ENCODE peak calls at places on chromosomes 6 and 20, in nine cellular contexts. N is IMR-90, E is PC-3, H is left ventricle myocardium inferior, V is cardiac muscle cell, B is pancreas, C is AG04450, W is heart right ventricle, O is HepG2. L is an unnamed sample.

GRCh38 chr6:17281497-17282481 is 628 bp downstream of the RBM24 start:
- DNase-seq in V (peak), H (no peak), N (peak), C (no peak), O (no peak), E (no peak), B (no peak), W (peak), L (no peak)

GRCh38 chr6:85394853-85395538 is 54.9 kb upstream of the NT5E start:
- DNase-seq in C (no peak), N (peak), V (peak), E (no peak), W (no peak), O (no peak), H (no peak), B (no peak), L (no peak)

GRCh38 chr6:94238868-94239267 is 819.5 kb upstream of the EPHA7 start:
- DNase-seq in N (no peak), E (no peak), V (no peak), O (no peak), B (no peak), H (no peak), C (no peak), W (no peak), L (no peak)

GRCh38 chr6:16345449-16346330 is 107.3 kb downstream of the GMPR start:
- DNase-seq in N (peak), E (peak), H (no peak), C (peak), O (peak), W (no peak), V (peak), B (no peak), L (peak)

GRCh38 chr6:29924731-29925130 is 17.6 kb upstream of the HLA-A start:
- DNase-seq in N (no peak), H (no peak), E (peak), V (no peak), W (no peak), O (no peak), B (no peak), C (no peak), L (no peak)

GRCh38 chr6:157403684-157404051 is 22.7 kb downstream of the ZDHHC14 start:
- DNase-seq in O (no peak), V (no peak), W (no peak), N (no peak), C (no peak), B (no peak), E (no peak), H (no peak), L (no peak)

GRCh38 chr6:96234476-96234875 is 218.7 kb downstream of the FUT9 start:
- DNase-seq in C (no peak), W (no peak), N (no peak), V (no peak), E (no peak), B (no peak), H (no peak), O (no peak), L (no peak)

GRCh38 chr6:88492824-88493223 is 326.7 kb upstream of the CNR1 start:
- DNase-seq in B (no peak), O (peak), N (peak), H (no peak), V (peak), C (no peak), W (no peak), E (peak), L (peak)

GRCh38 chr6:15396808-15397207 is 150.9 kb downstream of the JARID2 start:
- DNase-seq in O (no peak), N (no peak), V (no peak), C (no peak), H (no peak), E (no peak), B (peak), W (no peak), L (no peak)

GRCh38 chr20:9570612-9571011 is 56.2 kb downstream of the LAMP5 start:
- DNase-seq in E (no peak), N (no peak), V (no peak), C (no peak), W (no peak), O (no peak), H (no peak), B (no peak), L (no peak)

GRCh38 chr20:10761786-10762185 is 88.0 kb upstream of the JAG1 start:
- DNase-seq in N (peak), V (peak), W (no peak), O (peak), E (peak), H (no peak), B (peak), C (no peak), L (peak)

GRCh38 chr6:107323133-107323785 is 136.1 kb downstream of the PDSS2 start:
- DNase-seq in E (no peak), W (no peak), H (no peak), O (no peak), N (peak), C (no peak), V (peak), B (no peak), L (no peak)

GRCh38 chr6:46255528-46255927 is 84.7 kb upstream of the ENPP5 start:
- DNase-seq in E (no peak), C (no peak), H (no peak), O (no peak), B (no peak), N (no peak), V (no peak), W (no peak), L (no peak)

GRCh38 chr6:29739136-29739881 is 16.1 kb downstream of the HLA-F start:
- DNase-seq in C (no peak), E (no peak), V (no peak), O (peak), W (no peak), H (no peak), B (no peak), N (peak), L (no peak)

GRCh38 chr6:13012977-13013680 is 296.6 kb downstream of the PHACTR1 start:
- DNase-seq in B (peak), W (peak), V (peak), O (no peak), C (no peak), H (peak), E (no peak), N (no peak), L (no peak)

GRCh38 chr6:22512716-22513452 is 56.5 kb upstream of the HDGFL1 start:
- DNase-seq in E (no peak), O (no peak), N (peak), V (peak), H (no peak), W (no peak), C (peak), B (no peak), L (no peak)

GRCh38 chr6:139637766-139638165 is 263.3 kb upstream of the CITED2 start:
- DNase-seq in V (no peak), W (no peak), E (no peak), C (no peak), B (no peak), N (no peak), O (no peak), H (no peak), L (no peak)

GRCh38 chr6:143536461-143536865 is 24.9 kb upstream of the FUCA2 start:
- DNase-seq in O (no peak), W (peak), C (no peak), H (peak), N (peak), B (peak), V (peak), E (peak), L (no peak)

GRCh38 chr20:56843817-56844216 is 214.7 kb downstream of the TFAP2C start:
- DNase-seq in V (no peak), W (no peak), O (no peak), H (no peak), N (no peak), B (peak), C (no peak), E (peak), L (no peak)
- TF ChIP-seq CTCF in V (no peak), W (no peak), O (no peak), H (no peak), N (no peak), B (no peak), C (no peak), E (peak), L (no peak)

GRCh38 chr6:26105109-26105730 is 18.0 kb downstream of the HFE start:
- DNase-seq in C (no peak), W (no peak), V (no peak), H (no peak), N (no peak), E (no peak), O (no peak), B (no peak), L (no peak)
- H3K27ac ChIP-seq in C (no peak), W (no peak), V (no peak), H (no peak), N (peak), E (no peak), O (peak), B (no peak), L (peak)

GRCh38 chr6:69729870-69730449 is 66.8 kb downstream of the LMBRD1 start:
- DNase-seq in V (peak), E (peak), O (no peak), B (no peak), C (no peak), W (no peak), H (no peak), N (peak), L (peak)

GRCh38 chr6:69735029-69735428 is 61.8 kb downstream of the LMBRD1 start:
- DNase-seq in V (no peak), O (no peak), B (no peak), E (peak), W (no peak), N (no peak), C (no peak), H (no peak), L (no peak)

GRCh38 chr6:69732045-69732444 is 64.8 kb downstream of the LMBRD1 start:
- DNase-seq in E (no peak), N (peak), V (no peak), H (no peak), C (no peak), W (no peak), O (no peak), B (no peak), L (no peak)

GRCh38 chr6:69732640-69733039 is 64.2 kb downstream of the LMBRD1 start:
- DNase-seq in N (no peak), V (peak), E (peak), B (no peak), W (no peak), C (no peak), O (no peak), H (no peak), L (peak)
- TF ChIP-seq CTCF in N (peak), V (peak), E (peak), B (no peak), W (no peak), C (peak), O (peak), H (peak), L (no peak)

GRCh38 chr6:71419217-71419953 is 130.8 kb downstream of the OGFRL1 start:
- DNase-seq in B (peak), O (no peak), V (no peak), W (peak), N (peak), C (no peak), H (peak), E (peak), L (no peak)
- H3K27ac ChIP-seq in B (peak), O (no peak), V (peak), W (peak), N (peak), C (peak), H (peak), E (no peak), L (peak)

DNA sequence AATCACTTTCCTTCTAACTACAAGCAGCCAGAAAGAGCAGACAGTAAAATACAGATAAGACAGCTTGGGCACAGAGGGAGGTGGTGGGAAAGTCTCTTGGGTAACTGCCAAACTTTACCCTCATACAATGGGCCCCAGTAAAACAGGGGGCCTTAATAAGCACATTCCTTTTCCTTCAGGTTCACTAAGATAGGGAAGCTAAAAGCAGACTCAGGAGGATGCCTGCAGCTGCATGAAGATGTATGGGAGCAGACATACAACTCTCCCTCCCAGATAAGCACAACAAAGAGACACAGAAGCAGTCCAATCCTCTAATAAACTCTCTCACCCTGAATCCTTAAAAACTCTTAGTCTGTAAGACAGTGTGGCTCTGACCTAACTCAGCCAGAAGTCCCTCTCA is 48.9 kb downstream of the SIM1 start:
- DNase-seq in N (no peak), B (no peak), W (no peak), C (no peak), O (no peak), V (no peak), H (no peak), E (no peak), L (no peak)
- TF ChIP-seq CTCF in N (no peak), B (no peak), W (no peak), C (no peak), O (no peak), V (no peak), H (no peak), E (no peak), L (no peak)

DNA sequence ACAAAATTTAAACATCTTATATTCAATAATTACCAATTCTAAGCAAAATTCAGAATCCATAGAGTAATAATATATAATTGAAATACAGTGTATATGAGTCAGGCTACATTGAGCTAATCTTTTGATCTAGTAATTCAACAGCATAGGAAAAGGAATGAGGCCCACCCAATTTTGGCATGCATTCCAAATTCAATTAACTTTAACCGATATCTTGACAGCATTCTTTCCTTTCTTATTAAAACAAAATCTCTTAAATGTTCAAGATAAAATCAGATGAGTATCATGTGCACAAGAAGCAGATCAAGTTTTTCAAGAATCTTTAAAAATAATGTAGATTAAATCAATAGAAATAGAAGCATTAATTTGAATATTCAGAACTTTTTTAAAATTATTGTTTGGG is 132.9 kb upstream of the QKI start:
- DNase-seq in E (peak), B (no peak), O (no peak), C (no peak), W (no peak), V (no peak), N (no peak), H (no peak), L (no peak)
- H3K27ac ChIP-seq in E (no peak), B (no peak), O (no peak), C (no peak), W (no peak), V (no peak), N (no peak), H (no peak), L (no peak)

GRCh38 chr6:152273638-152274037 is 363.5 kb downstream of the SYNE1 start:
- DNase-seq in O (no peak), B (peak), E (no peak), N (no peak), C (no peak), H (no peak), V (peak), W (peak), L (no peak)
- TF ChIP-seq CTCF in O (no peak), B (no peak), E (no peak), N (no peak), C (no peak), H (no peak), V (no peak), W (no peak), L (no peak)

GRCh38 chr6:111759836-111760785 is 113.1 kb downstream of the FYN start:
- DNase-seq in E (no peak), O (no peak), H (no peak), V (peak), B (no peak), W (no peak), C (peak), N (peak), L (no peak)
- H3K27ac ChIP-seq in E (no peak), O (no peak), H (peak), V (no peak), B (no peak), W (peak), C (peak), N (peak), L (no peak)

L was measured in RWPE1.